ENCODE peak calls at places on chromosomes 11 and 22, in four cellular contexts. D is mesenchymal stem cell; R is CD4-positive, alpha-beta T cell; F is activated naive CD4-positive, alpha-beta T cell treated with Interleukin-2 at 50 U/mL for 16 hours. G is an unnamed sample.

GRCh38 chr11:63907808-63908530 is 9.0 kb downstream of the RCOR2 start:
- DNase-seq in D (no peak), R (no peak), F (no peak), G (no peak)

GRCh38 chr11:122724520-122724919 is 69.0 kb downstream of the UBASH3B start:
- DNase-seq in D (peak; percentile 61), R (no peak), F (no peak), G (no peak)

GRCh38 chr22:40216041-40216756 is 38.5 kb downstream of the TNRC6B start:
- DNase-seq in D (no peak), R (no peak), F (no peak), G (no peak)

GRCh38 chr11:6625156-6625831 is 6.1 kb upstream of the TPP1 start:
- DNase-seq in D (no peak), R (no peak), F (no peak), G (no peak)

GRCh38 chr22:43995798-43996169 is 28.3 kb upstream of the PARVB start:
- DNase-seq in D (no peak), R (no peak), F (no peak), G (no peak)

GRCh38 chr11:28666632-28667031 is 558.4 kb downstream of the METTL15 start:
- DNase-seq in D (no peak), R (no peak), F (no peak), G (peak; percentile 42)

GRCh38 chr11:9512370-9513019 is 51.7 kb downstream of the ZNF143 start:
- DNase-seq in D (no peak), R (no peak), F (no peak), G (no peak)

GRCh38 chr11:72704028-72704782 is 30.0 kb upstream of the PDE2A start:
- DNase-seq in D (no peak), R (no peak), F (no peak), G (no peak)

GRCh38 chr11:70594031-70594430 is 195.7 kb downstream of the CTTN start:
- DNase-seq in D (no peak), R (no peak), F (no peak), G (no peak)

GRCh38 chr11:120091121-120091520 is 46.8 kb downstream of the TRIM29 start:
- DNase-seq in D (no peak), R (no peak), F (no peak), G (no peak)

GRCh38 chr11:101996106-101996505 is 51.1 kb upstream of the CFAP300 start:
- DNase-seq in D (no peak), R (no peak), F (no peak), G (no peak)

GRCh38 chr11:9736365-9736764 is 72.5 kb downstream of the SWAP70 start:
- DNase-seq in D (no peak), R (no peak), F (no peak), G (no peak)

GRCh38 chr22:49570032-49570848 is 257.4 kb downstream of the BRD1 start:
- DNase-seq in D (no peak), R (no peak), F (no peak), G (no peak)

GRCh38 chr11:2660357-2660939 is 39.3 kb downstream of the KCNQ1OT1 start:
- DNase-seq in D (no peak), R (no peak), F (no peak), G (no peak)

GRCh38 chr11:111183706-111184105 is 61.8 kb upstream of the POU2AF2 start:
- DNase-seq in D (no peak), R (no peak), F (no peak), G (no peak)

GRCh38 chr11:11407065-11407737 is 54.2 kb upstream of the CSNK2A3 start:
- DNase-seq in D (peak; percentile 40), R (no peak), F (no peak), G (no peak)

GRCh38 chr11:7964873-7965272 is 374 bp downstream of the NLRP10 start:
- DNase-seq in D (peak; percentile 5), R (no peak), F (no peak), G (peak; percentile 20)

GRCh38 chr11:68950268-68950667 is 30.5 kb downstream of the MRGPRD start:
- DNase-seq in D (peak; percentile 55), R (no peak), F (no peak), G (peak; percentile 26)

GRCh38 chr11:125494987-125495725 is 909 bp downstream of the FEZ1 start:
- DNase-seq in D (peak; percentile 54), R (no peak), F (peak; percentile 9), G (peak; percentile 27)

GRCh38 chr11:135033545-135033944 is 621.5 kb upstream of the B3GAT1 start:
- DNase-seq in D (no peak), R (no peak), F (no peak), G (no peak)

GRCh38 chr11:111913031-111913861 is 712 bp downstream of the HSPB2 start:
- DNase-seq in D (no peak), R (no peak), F (no peak), G (no peak)

GRCh38 chr22:28029201-28029948 is 110.3 kb upstream of the PITPNB start:
- DNase-seq in D (peak; percentile 35), R (no peak), F (no peak), G (no peak)

GRCh38 chr11:13354335-13354734 is 76.7 kb downstream of the BMAL1 start:
- DNase-seq in D (no peak), R (no peak), F (no peak), G (peak; percentile 37)

GRCh38 chr11:64007629-64008282 is 21.5 kb downstream of the OTUB1 start:
- DNase-seq in D (peak; percentile 64), R (no peak), F (no peak), G (peak; percentile 65)

GRCh38 chr22:21702700-21703683 is 32.6 kb downstream of the YPEL1 start:
- DNase-seq in D (no peak), R (no peak), F (no peak), G (no peak)

GRCh38 chr22:32410459-32410858 is 1.6 kb downstream of the RTCB start:
- DNase-seq in D (no peak), R (no peak), F (no peak), G (no peak)

GRCh38 chr11:22536036-22536435 is 89.6 kb downstream of the FANCF start:
- DNase-seq in D (no peak), R (no peak), F (no peak), G (no peak)

GRCh38 chr11:6156628-6157367 is 13.3 kb downstream of the OR52B2 start:
- DNase-seq in D (no peak), R (no peak), F (no peak), G (no peak)

GRCh38 chr11:35610636-35611035 is 7.6 kb upstream of the FJX1 start:
- DNase-seq in D (no peak), R (no peak), F (no peak), G (no peak)

GRCh38 chr22:28410050-28410816 is 269.4 kb downstream of the TTC28 start:
- DNase-seq in D (peak; percentile 50), R (no peak), F (no peak), G (no peak)

GRCh38 chr11:91947215-91947614 is 277.4 kb upstream of the FAT3 start:
- DNase-seq in D (peak; percentile 61), R (no peak), F (no peak), G (peak; percentile 15)

GRCh38 chr11:120331301-120331966 is 4.8 kb upstream of the ARHGEF12 start:
- DNase-seq in D (peak; percentile 89), R (no peak), F (no peak), G (peak; percentile 90)

GRCh38 chr11:89175796-89176195 is 1.9 kb upstream of the TYR start:
- DNase-seq in D (no peak), R (no peak), F (no peak), G (no peak)

GRCh38 chr11:61955031-61955415 is 4.9 kb downstream of the BEST1 start:
- DNase-seq in D (peak; percentile 95), R (no peak), F (no peak), G (peak; percentile 95)

GRCh38 chr11:1564535-1565172 is 7.4 kb downstream of the DUSP8 start:
- DNase-seq in D (peak; percentile 83), R (no peak), F (no peak), G (peak; percentile 78)

GRCh38 chr22:29479417-29480261 is at the start of gene NEFH:
- DNase-seq in D (no peak), R (no peak), F (no peak), G (no peak)

GRCh38 chr22:35561796-35562526 is 21.3 kb downstream of the RASD2 start:
- DNase-seq in D (peak; percentile 81), R (no peak), F (no peak), G (peak; percentile 46)

GRCh38 chr11:77115181-77115611 is 12.6 kb downstream of the OMP start:
- DNase-seq in D (no peak), R (no peak), F (no peak), G (no peak)

GRCh38 chr22:40237241-40237640 is 59.5 kb downstream of the TNRC6B start:
- DNase-seq in D (no peak), R (no peak), F (peak; percentile 18), G (no peak)